ENCODE peak calls at places on chromosomes 1 and 21, in ten cellular contexts. O, E, Y, G, I, K, J, M, F and H are unnamed samples.

GRCh38 chr1:197837911-197838310 is 62.6 kb upstream of the DENND1B start:
- DNase-seq in O (peak), E (no peak), Y (no peak), G (peak), I (no peak), K (no peak), J (no peak), M (no peak), F (no peak), H (no peak)

GRCh38 chr1:6205849-6206845 is at the start of gene RNF207:
- DNase-seq in O (peak), E (peak), Y (peak), G (peak), I (peak), K (peak), J (no peak), M (peak), F (peak), H (peak)

GRCh38 chr1:109884242-109884891 is 26.3 kb upstream of the CSF1 start:
- DNase-seq in O (no peak), E (no peak), Y (no peak), G (no peak), I (no peak), K (peak), J (no peak), M (no peak), F (peak), H (no peak)

GRCh38 chr1:23436520-23437354 is 12.2 kb upstream of the TCEA3 start:
- DNase-seq in O (no peak), E (no peak), Y (no peak), G (no peak), I (peak), K (no peak), J (no peak), M (no peak), F (peak), H (peak)

GRCh38 chr1:172431721-172432192 is 11.3 kb downstream of the C1orf105 start:
- DNase-seq in O (no peak), E (no peak), Y (no peak), G (no peak), I (peak), K (no peak), J (no peak), M (peak), F (no peak), H (no peak)

GRCh38 chr1:22751124-22751531 is 40.5 kb downstream of the EPHB2 start:
- DNase-seq in O (no peak), E (no peak), Y (no peak), G (no peak), I (peak), K (no peak), J (no peak), M (peak), F (no peak), H (no peak)

GRCh38 chr1:179083533-179083932 is 1.7 kb downstream of the TOR3A start:
- DNase-seq in O (no peak), E (no peak), Y (no peak), G (no peak), I (no peak), K (no peak), J (no peak), M (no peak), F (no peak), H (no peak)

GRCh38 chr1:154469844-154470417 is 32.1 kb upstream of the TDRD10 start:
- DNase-seq in O (no peak), E (no peak), Y (no peak), G (no peak), I (no peak), K (no peak), J (peak), M (no peak), F (no peak), H (no peak)

GRCh38 chr1:244941121-244941520 is 76.8 kb upstream of the HNRNPU start:
- DNase-seq in O (no peak), E (no peak), Y (no peak), G (no peak), I (no peak), K (no peak), J (no peak), M (no peak), F (no peak), H (no peak)

GRCh38 chr1:56255516-56256181 is 323.7 kb downstream of the PLPP3 start:
- DNase-seq in O (peak), E (no peak), Y (no peak), G (no peak), I (peak), K (peak), J (no peak), M (peak), F (peak), H (no peak)

GRCh38 chr1:8428441-8428840 is 110.5 kb downstream of the SLC45A1 start:
- DNase-seq in O (no peak), E (no peak), Y (no peak), G (no peak), I (no peak), K (no peak), J (no peak), M (no peak), F (no peak), H (no peak)

GRCh38 chr1:176987016-176987415 is 177.5 kb downstream of the ASTN1 start:
- DNase-seq in O (peak), E (no peak), Y (no peak), G (no peak), I (no peak), K (no peak), J (no peak), M (no peak), F (no peak), H (no peak)

GRCh38 chr1:31396633-31397351 is 16.2 kb upstream of the SERINC2 start:
- DNase-seq in O (peak), E (no peak), Y (no peak), G (no peak), I (no peak), K (no peak), J (no peak), M (no peak), F (no peak), H (peak)

GRCh38 chr1:223748405-223748772 is 36.0 kb downstream of the CAPN2 start:
- DNase-seq in O (peak), E (peak), Y (peak), G (peak), I (no peak), K (no peak), J (no peak), M (no peak), F (peak), H (peak)

GRCh38 chr21:16589499-16589898 is 859.7 kb downstream of the USP25 start:
- DNase-seq in O (no peak), E (no peak), Y (no peak), G (no peak), I (no peak), K (no peak), J (no peak), M (no peak), F (no peak), H (no peak)

GRCh38 chr1:245025525-245025924 is 129.3 kb upstream of the KIF26B start:
- DNase-seq in O (no peak), E (no peak), Y (no peak), G (no peak), I (no peak), K (no peak), J (no peak), M (no peak), F (no peak), H (no peak)

GRCh38 chr1:205950826-205951549 is 7.7 kb upstream of the SLC26A9 start:
- DNase-seq in O (peak), E (no peak), Y (no peak), G (no peak), I (no peak), K (no peak), J (no peak), M (no peak), F (peak), H (peak)

GRCh38 chr1:100606438-100606837 is 68.5 kb downstream of the GPR88 start:
- DNase-seq in O (peak), E (no peak), Y (peak), G (peak), I (peak), K (no peak), J (no peak), M (no peak), F (peak), H (no peak)

GRCh38 chr1:234477373-234478151 is 1.4 kb downstream of the TARBP1 start:
- DNase-seq in O (no peak), E (no peak), Y (no peak), G (no peak), I (no peak), K (no peak), J (no peak), M (no peak), F (no peak), H (no peak)

GRCh38 chr1:234478481-234479309 is at the start of gene TARBP1:
- DNase-seq in O (peak), E (peak), Y (peak), G (peak), I (peak), K (peak), J (peak), M (peak), F (peak), H (peak)

GRCh38 chr1:234479310-234479559 is 256 bp upstream of the TARBP1 start:
- DNase-seq in O (no peak), E (no peak), Y (no peak), G (no peak), I (no peak), K (no peak), J (no peak), M (no peak), F (no peak), H (no peak)

GRCh38 chr1:234479866-234480265 is 887 bp upstream of the TARBP1 start:
- DNase-seq in O (no peak), E (no peak), Y (no peak), G (no peak), I (no peak), K (no peak), J (peak), M (no peak), F (no peak), H (no peak)

DNA sequence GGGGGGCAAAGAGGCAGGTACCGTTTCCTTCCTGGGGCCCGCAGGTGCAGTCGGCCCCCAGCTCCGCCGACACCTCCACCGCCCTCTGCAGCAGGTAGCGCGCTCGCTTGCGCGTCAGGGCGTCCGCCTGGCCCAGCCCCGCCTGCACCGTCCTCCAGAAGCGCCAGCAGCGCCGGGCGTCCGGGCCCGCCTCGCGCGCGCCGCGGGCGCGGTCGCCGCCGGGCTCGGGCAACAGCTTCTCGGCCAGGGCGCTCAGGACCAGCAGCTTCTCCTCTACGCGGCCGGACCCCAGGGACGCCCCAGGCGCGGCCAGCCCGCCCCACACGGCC is 863 bp downstream of the TARBP1 start:
- DNase-seq in O (peak), E (peak), Y (peak), G (no peak), I (peak), K (no peak), J (peak), M (peak), F (peak), H (peak)
- TF ChIP-seq POLR2A in O (no peak), E (peak), Y (peak), G (peak), I (no peak), K (peak), J (peak), M (peak), F (peak), H (peak)

GRCh38 chr1:20590313-20590777 is 1.4 kb downstream of the CDA start:
- DNase-seq in O (peak), E (no peak), Y (peak), G (no peak), I (no peak), K (peak), J (peak), M (no peak), F (peak), H (no peak)
- TF ChIP-seq POLR2A in O (no peak), E (no peak), Y (no peak), G (no peak), I (no peak), K (no peak), J (no peak), M (no peak), F (no peak), H (no peak)

GRCh38 chr1:44799770-44800584 is at the start of gene PLK3:
- DNase-seq in O (peak), E (peak), Y (peak), G (peak), I (peak), K (peak), J (peak), M (peak), F (peak), H (peak)
- TF ChIP-seq POLR2A in O (peak), E (peak), Y (peak), G (peak), I (peak), K (peak), J (peak), M (peak), F (peak), H (peak)

GRCh38 chr1:38028105-38028591 is 15.6 kb downstream of the UTP11 start:
- DNase-seq in O (no peak), E (peak), Y (no peak), G (no peak), I (no peak), K (no peak), J (no peak), M (no peak), F (no peak), H (no peak)

GRCh38 chr1:38028671-38029070 is 16.1 kb downstream of the UTP11 start:
- DNase-seq in O (no peak), E (no peak), Y (no peak), G (no peak), I (no peak), K (no peak), J (no peak), M (no peak), F (no peak), H (no peak)

GRCh38 chr1:38026592-38027200 is 14.2 kb downstream of the UTP11 start:
- DNase-seq in O (peak), E (no peak), Y (peak), G (peak), I (peak), K (no peak), J (no peak), M (peak), F (peak), H (peak)

GRCh38 chr1:38029081-38029681 is 16.6 kb downstream of the UTP11 start:
- DNase-seq in O (no peak), E (no peak), Y (no peak), G (no peak), I (no peak), K (peak), J (no peak), M (no peak), F (peak), H (no peak)

DNA sequence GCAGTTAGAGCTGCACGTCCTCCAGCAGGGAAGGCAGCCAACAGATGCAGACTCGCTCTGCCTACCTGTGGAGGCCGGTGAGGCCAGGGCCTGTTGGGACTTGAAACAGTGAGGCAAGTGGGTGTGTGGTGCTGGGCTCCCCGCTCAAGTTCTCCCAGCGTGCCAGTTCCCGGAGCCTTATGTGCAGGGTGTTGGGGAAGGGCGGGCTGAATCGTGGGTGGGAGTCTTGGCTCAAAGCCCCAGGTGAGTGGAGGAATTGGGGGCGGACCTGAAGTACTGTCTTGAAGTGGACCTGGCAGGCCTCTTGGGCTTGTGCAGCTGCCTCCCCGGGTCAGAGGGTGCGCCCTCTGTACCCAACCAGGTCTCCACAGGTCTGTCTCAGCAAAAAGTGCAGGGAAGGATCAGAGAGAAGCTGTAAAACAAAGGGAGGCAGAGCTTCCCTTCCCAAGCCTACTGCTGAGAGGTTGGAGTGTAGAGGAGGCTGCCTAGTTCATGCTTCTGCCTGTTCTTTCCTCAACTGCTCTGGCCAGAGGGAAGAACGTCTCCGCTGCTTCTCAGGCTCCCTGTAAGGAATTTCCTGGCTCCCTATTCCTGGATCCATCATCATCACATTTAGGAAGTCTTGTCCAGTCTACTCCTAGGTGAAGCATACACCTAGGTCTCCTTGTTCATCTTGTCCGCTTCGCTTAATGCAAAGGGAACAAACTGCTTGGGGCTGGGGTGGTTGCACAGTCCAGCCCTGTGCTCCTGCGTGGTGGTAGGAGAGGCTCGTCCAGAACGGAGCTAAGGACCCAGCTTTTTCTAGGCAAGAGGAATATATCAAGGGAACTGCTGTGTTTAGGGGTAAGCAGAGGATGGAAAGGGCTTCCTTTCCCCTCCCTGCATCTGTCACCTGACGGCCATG is 14.9 kb downstream of the UTP11 start:
- DNase-seq in O (no peak), E (no peak), Y (no peak), G (no peak), I (no peak), K (no peak), J (no peak), M (no peak), F (no peak), H (no peak)
- TF ChIP-seq POLR2A in O (no peak), E (no peak), Y (no peak), G (no peak), I (no peak), K (no peak), J (no peak), M (no peak), F (no peak), H (no peak)